ENCODE peak calls at places on chromosomes 16 and 17, in eight cellular contexts. D is SK-N-SH, I is HCT116, C is SK-N-MC, W is GM12892, Z is GM23338, J is sigmoid colon, O is GM12891. K is an unnamed sample.
A peak's percentile ranks its signal among the peaks of the same experiment; 100 is the strongest.

GRCh38 chr16:17404903-17405691 is 65.7 kb downstream of the XYLT1 start:
- DNase-seq in D (peak; percentile 21), I (no peak), C (no peak), W (no peak), Z (no peak), J (peak; percentile 97), O (no peak), K (peak; percentile 49)

GRCh38 chr17:28912281-28912937 is 9.5 kb upstream of the DHRS13 start:
- DNase-seq in D (no peak), I (no peak), C (no peak), W (no peak), Z (peak; percentile 51), J (no peak), O (no peak), K (peak; percentile 68)

GRCh38 chr16:18841833-18842525 is 40.6 kb upstream of the ARL6IP1 start:
- DNase-seq in D (no peak), I (no peak), C (no peak), W (no peak), Z (no peak), J (no peak), O (no peak), K (no peak)

GRCh38 chr17:45262516-45263476 is 902 bp upstream of the SPATA32 start:
- DNase-seq in D (no peak), I (no peak), C (no peak), W (no peak), Z (no peak), J (peak; percentile 69), O (no peak), K (no peak)

GRCh38 chr17:17892009-17892408 is 55.2 kb upstream of the SREBF1 start:
- DNase-seq in D (no peak), I (no peak), C (no peak), W (no peak), Z (no peak), J (no peak), O (no peak), K (no peak)

GRCh38 chr17:75153854-75154194 is 488 bp downstream of the JPT1 start:
- DNase-seq in D (no peak), I (no peak), C (no peak), W (no peak), Z (no peak), J (no peak), O (no peak), K (peak; percentile 32)

GRCh38 chr17:80416940-80417293 is 1.9 kb downstream of the ENDOV start:
- DNase-seq in D (no peak), I (no peak), C (no peak), W (no peak), Z (no peak), J (no peak), O (no peak), K (no peak)

GRCh38 chr16:1414532-1415265 is at the start of gene UNKL:
- DNase-seq in D (peak; percentile 99), I (no peak), C (no peak), W (peak; percentile 83), Z (peak; percentile 81), J (peak; percentile 89), O (peak; percentile 86), K (peak; percentile 85)

GRCh38 chr16:66007717-66008116 is 358.8 kb upstream of the CDH5 start:
- DNase-seq in D (no peak), I (no peak), C (no peak), W (no peak), Z (no peak), J (no peak), O (no peak), K (no peak)

GRCh38 chr17:72572604-72573491 is 452.0 kb downstream of the SOX9 start:
- DNase-seq in D (no peak), I (no peak), C (no peak), W (no peak), Z (no peak), J (no peak), O (no peak), K (no peak)

GRCh38 chr16:54282202-54282922 is 4.2 kb downstream of the IRX3 start:
- DNase-seq in D (peak; percentile 55), I (peak; percentile 15), C (no peak), W (no peak), Z (peak; percentile 81), J (no peak), O (no peak), K (peak; percentile 44)

GRCh38 chr16:14957576-14958322 is 17.1 kb upstream of the PDXDC1 start:
- DNase-seq in D (no peak), I (no peak), C (no peak), W (no peak), Z (no peak), J (no peak), O (no peak), K (no peak)

GRCh38 chr17:78939615-78940014 is 14.4 kb upstream of the TIMP2 start:
- DNase-seq in D (peak; percentile 34), I (no peak), C (no peak), W (no peak), Z (no peak), J (peak; percentile 64), O (no peak), K (no peak)

GRCh38 chr17:31533546-31534155 is 142.2 kb downstream of the RAB11FIP4 start:
- DNase-seq in D (peak; percentile 81), I (peak; percentile 38), C (no peak), W (no peak), Z (peak; percentile 82), J (no peak), O (no peak), K (no peak)

GRCh38 chr16:46895399-46896313 is 11.5 kb downstream of the GPT2 start:
- DNase-seq in D (no peak), I (no peak), C (no peak), W (no peak), Z (no peak), J (no peak), O (no peak), K (no peak)

GRCh38 chr16:12214509-12214908 is 238.0 kb downstream of the SNX29 start:
- DNase-seq in D (no peak), I (no peak), C (no peak), W (no peak), Z (peak; percentile 57), J (no peak), O (no peak), K (no peak)

GRCh38 chr17:59617141-59617757 is 2.4 kb upstream of the CLTC start:
- DNase-seq in D (no peak), I (no peak), C (no peak), W (no peak), Z (no peak), J (no peak), O (no peak), K (no peak)

GRCh38 chr17:10429416-10430045 is 7.8 kb upstream of the MYH8 start:
- DNase-seq in D (no peak), I (no peak), C (no peak), W (no peak), Z (peak; percentile 14), J (no peak), O (no peak), K (no peak)

GRCh38 chr17:16361874-16362273 is 8.6 kb upstream of the CENPV start:
- DNase-seq in D (no peak), I (no peak), C (no peak), W (no peak), Z (no peak), J (peak; percentile 6), O (no peak), K (no peak)

GRCh38 chr16:29899516-29900101 is at the start of gene SEZ6L2:
- DNase-seq in D (peak; percentile 95), I (peak; percentile 90), C (no peak), W (no peak), Z (peak; percentile 98), J (no peak), O (no peak), K (peak; percentile 86)

GRCh38 chr17:61461967-61462733 is 9.9 kb downstream of the TBX4 start:
- DNase-seq in D (peak; percentile 78), I (no peak), C (no peak), W (no peak), Z (peak; percentile 52), J (peak; percentile 56), O (no peak), K (no peak)

GRCh38 chr17:77154187-77154586 is 13.4 kb downstream of the SEC14L1 start:
- DNase-seq in D (no peak), I (no peak), C (no peak), W (no peak), Z (no peak), J (no peak), O (no peak), K (no peak)
- TF ChIP-seq POLR2AphosphoS5 in D (no peak), I (no peak), C (no peak), W (no peak), Z (no peak), J (no peak), O (no peak), K (no peak)

GRCh38 chr17:41530062-41531048 is 2.2 kb upstream of the KRT19 start:
- DNase-seq in D (peak; percentile 93), I (peak; percentile 86), C (no peak), W (no peak), Z (no peak), J (no peak), O (no peak), K (peak; percentile 58)
- TF ChIP-seq POLR2AphosphoS5 in D (peak; percentile 91), I (peak; percentile 82), C (no peak), W (no peak), Z (no peak), J (no peak), O (no peak), K (no peak)

GRCh38 chr17:7579839-7580630 is 597 bp downstream of the CD68 start:
- DNase-seq in D (no peak), I (no peak), C (no peak), W (no peak), Z (no peak), J (no peak), O (no peak), K (no peak)
- TF ChIP-seq POLR2AphosphoS5 in D (no peak), I (no peak), C (no peak), W (no peak), Z (no peak), J (no peak), O (peak; percentile 78), K (no peak)

DNA sequence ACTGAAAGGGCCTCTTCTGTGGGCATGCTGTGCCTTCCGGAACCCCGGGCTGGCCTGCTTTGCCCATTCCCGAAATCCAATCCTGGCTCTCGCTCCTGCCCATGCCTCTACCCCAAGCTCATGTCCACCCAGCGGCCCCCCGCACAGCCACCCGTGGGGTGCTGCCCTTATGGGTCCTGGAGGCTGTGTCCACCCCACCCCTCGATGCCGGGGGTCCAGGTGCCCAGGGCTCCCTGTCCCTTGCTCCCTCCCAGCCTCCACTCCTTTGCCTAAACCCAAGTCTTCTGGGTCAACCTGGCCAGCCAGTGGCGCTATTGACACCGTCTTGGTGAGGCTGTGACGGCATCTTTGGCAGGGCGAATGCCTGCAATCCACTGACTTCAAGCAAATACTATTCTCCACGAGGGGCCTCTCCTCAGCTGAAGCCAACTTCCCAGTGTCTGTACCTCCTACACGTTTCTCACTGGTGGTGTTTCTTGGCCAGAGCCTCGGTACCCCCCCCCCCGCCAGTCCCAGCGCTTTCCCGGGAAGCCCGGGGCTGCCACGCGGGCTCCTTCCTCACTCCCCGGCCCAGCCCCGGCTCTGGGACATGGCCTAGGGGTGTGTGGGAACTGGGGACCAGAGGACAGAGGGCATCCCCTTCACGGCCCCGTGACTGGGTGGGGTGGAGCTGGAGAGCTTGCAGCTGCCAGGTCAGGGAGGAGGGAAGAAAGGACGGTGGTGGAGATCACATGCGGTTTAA is 12.2 kb upstream of the DUS1L start:
- DNase-seq in D (no peak), I (no peak), C (no peak), W (no peak), Z (peak; percentile 72), J (no peak), O (no peak), K (no peak)
- TF ChIP-seq POLR2AphosphoS5 in D (no peak), I (no peak), C (peak; percentile 49), W (peak; percentile 62), Z (no peak), J (no peak), O (peak; percentile 35), K (no peak)

GRCh38 chr16:381788-382717 is at the start of gene PGAP6:
- DNase-seq in D (peak; percentile 97), I (no peak), C (no peak), W (peak; percentile 91), Z (peak; percentile 71), J (peak; percentile 83), O (peak; percentile 95), K (peak; percentile 76)
- TF ChIP-seq POLR2AphosphoS5 in D (no peak), I (no peak), C (peak; percentile 65), W (peak; percentile 65), Z (peak; percentile 60), J (peak; percentile 80), O (no peak), K (peak; percentile 64)